ENCODE peak calls at places on chromosomes 4 and X, in four cellular contexts. I is suprapubic skin, P is heart left ventricle, W is Peyer's patch. A is an unnamed sample. For H3K36me3, the result is how much of the 10 kb centered on the place peaks cover.

GRCh38 chr4:150379454-150379853 is 202.5 kb upstream of the MAB21L2 start:
- DNase-seq in P (no peak), I (no peak), W (no peak), A (no peak)

GRCh38 chr4:38743866-38744265 is 38.9 kb downstream of the TLR10 start:
- DNase-seq in I (no peak), W (no peak), P (no peak), A (no peak)

GRCh38 chr4:22573198-22573597 is 57.3 kb upstream of the ADGRA3 start:
- DNase-seq in W (no peak), I (no peak), P (peak), A (no peak)

GRCh38 chr4:71380721-71381120 is 41.9 kb downstream of the SLC4A4 start:
- DNase-seq in P (no peak), I (no peak), W (no peak), A (no peak)

GRCh38 chr4:20687894-20688293 is 12.4 kb upstream of the PACRGL start:
- DNase-seq in W (no peak), P (no peak), I (no peak), A (no peak)

GRCh38 chrX:50067435-50068292 is 133.1 kb downstream of the AKAP4 start:
- DNase-seq in P (no peak), W (peak), I (no peak), A (no peak)

GRCh38 chr4:16790508-16790907 is 107.9 kb downstream of the LDB2 start:
- DNase-seq in P (no peak), W (no peak), I (no peak), A (no peak)

GRCh38 chrX:135737361-135738071 is 24.1 kb downstream of the CT45A1 start:
- DNase-seq in P (no peak), I (no peak), W (no peak), A (no peak)

GRCh38 chr4:39975488-39976089 is 2.1 kb downstream of the PDS5A start:
- DNase-seq in P (no peak), I (no peak), W (no peak), A (no peak)

GRCh38 chrX:129597905-129598304 is 56.9 kb downstream of the APLN start:
- DNase-seq in P (no peak), I (no peak), W (no peak), A (no peak)

GRCh38 chr4:21733894-21734630 is 214.5 kb downstream of the KCNIP4 start:
- DNase-seq in I (no peak), W (no peak), P (no peak), A (no peak)

GRCh38 chrX:10828640-10829039 is 208.3 kb upstream of the MID1 start:
- DNase-seq in W (no peak), P (no peak), I (no peak), A (no peak)

GRCh38 chr4:113635739-113636437 is 125.7 kb downstream of the CAMK2D start:
- DNase-seq in W (no peak), I (no peak), P (no peak), A (no peak)

DNA sequence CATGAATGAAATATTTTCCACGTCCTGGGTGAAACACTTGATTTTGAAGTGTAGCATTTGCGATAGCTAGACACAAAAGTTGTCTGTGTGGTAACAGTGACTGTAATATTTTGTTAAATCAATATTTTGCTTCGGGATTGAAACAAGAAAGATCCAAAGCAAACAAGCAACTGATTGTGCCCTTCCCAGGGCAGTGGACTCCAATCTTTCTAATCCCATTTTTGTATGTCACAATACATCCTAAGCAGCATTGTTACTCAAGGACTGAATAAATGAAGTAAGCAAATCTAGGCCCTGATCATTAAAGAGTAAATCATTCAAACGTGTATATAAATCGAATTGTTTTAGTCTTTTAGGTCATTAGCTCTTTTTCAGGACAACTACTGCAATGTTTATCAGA is 2.8 kb downstream of the ITM2A start:
- DNase-seq in I (no peak), P (no peak), W (no peak), A (no peak)
- H3K36me3 ChIP-seq in I (under half), P (under half), W (under half), A (under half)

GRCh38 chr4:140195806-140196205 is 41.8 kb upstream of the MAML3 start:
- DNase-seq in P (no peak), W (no peak), I (no peak), A (no peak)
- TF ChIP-seq CTCF in P (no peak), W (no peak), I (no peak), A (no peak)

DNA sequence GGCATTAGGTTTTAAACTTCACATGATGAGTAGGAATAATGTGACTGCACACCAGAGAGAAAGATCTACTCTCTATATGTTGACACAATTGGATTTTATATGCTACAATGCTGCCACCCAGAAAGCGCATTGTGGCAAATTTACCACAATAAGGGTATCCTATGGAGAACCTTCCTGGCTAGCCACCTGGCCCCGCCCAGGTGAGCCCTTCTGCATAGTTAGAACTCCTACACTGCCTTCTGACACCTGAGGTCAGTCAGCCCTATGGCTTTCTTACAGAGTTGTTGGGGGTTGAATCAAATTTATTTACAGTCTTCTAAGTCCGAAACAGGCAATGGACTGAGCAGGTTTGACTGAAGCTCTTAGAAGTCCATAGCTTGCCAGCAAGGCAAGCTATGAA is 153.8 kb upstream of the S100G start:
- DNase-seq in I (no peak), P (no peak), W (no peak), A (no peak)
- H3K4me3 ChIP-seq in I (no peak), P (no peak), W (no peak), A (no peak)

DNA sequence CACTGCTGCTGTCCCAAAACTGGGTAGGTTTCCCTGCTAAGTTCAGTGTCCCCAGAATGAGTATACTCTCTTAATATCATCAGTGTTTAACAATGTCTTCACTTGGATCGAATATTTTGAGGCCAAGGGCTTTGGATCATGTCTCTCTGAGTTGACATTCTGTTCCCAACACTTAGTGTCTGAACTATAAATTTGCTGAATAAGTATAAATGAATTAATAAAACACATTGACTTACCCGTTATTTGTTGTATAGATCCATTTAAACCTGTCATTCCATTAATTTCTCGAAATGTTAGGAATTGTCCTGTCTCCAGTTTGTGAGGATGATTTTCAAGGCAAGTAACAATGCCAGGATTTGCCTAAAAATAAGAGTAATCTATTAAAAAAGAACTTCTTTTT is 32.6 kb downstream of the UBA6 start:
- DNase-seq in P (no peak), W (no peak), I (no peak), A (no peak)
- H3K36me3 ChIP-seq in P (half or more), W (half or more), I (half or more), A (under half)

DNA sequence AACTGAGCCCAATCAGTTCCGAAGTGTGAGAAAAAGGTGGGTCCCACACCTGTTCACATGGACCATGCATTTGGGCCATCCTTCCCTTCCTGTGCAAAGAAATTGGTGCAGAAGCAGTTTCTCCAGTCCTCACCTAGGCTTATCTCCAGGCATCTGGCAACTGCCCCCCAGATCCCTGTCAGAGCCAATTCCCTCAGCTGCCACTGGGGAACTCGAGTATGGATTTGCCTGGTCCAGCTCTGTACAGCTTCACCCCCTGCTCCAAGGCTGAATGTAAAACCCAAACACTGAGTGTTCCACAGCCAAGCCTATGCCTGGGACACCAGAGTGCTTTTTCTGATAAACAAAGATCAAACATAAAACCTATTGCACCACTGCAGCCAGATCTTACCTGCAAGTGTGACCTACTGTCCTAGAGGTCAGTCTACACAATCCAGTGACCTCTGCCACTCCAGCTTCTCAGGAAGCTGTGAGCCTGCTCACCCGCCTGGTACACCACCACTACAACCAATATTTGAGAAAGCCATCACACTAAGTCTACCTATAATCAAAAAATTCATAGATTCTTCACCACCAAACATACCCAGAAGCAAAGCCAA is 136.4 kb downstream of the STPG2 start:
- DNase-seq in I (no peak), W (no peak), P (no peak), A (no peak)
- TF ChIP-seq CTCF in I (no peak), W (no peak), P (no peak), A (no peak)

GRCh38 chr4:8202108-8202507 is 3.0 kb downstream of the SH3TC1 start:
- DNase-seq in P (no peak), I (no peak), W (no peak), A (peak)
- H3K4me3 ChIP-seq in P (peak), I (peak), W (peak), A (peak)

GRCh38 chr4:48542888-48543287 is 52.8 kb downstream of the ZAR1 start:
- DNase-seq in P (no peak), I (no peak), W (no peak), A (no peak)

GRCh38 chr4:48538358-48538757 is 48.3 kb downstream of the ZAR1 start:
- DNase-seq in I (no peak), W (no peak), P (no peak), A (no peak)

GRCh38 chr4:48546336-48546735 is 56.3 kb downstream of the ZAR1 start:
- DNase-seq in W (no peak), I (no peak), P (no peak), A (no peak)

GRCh38 chr4:48543796-48544195 is 53.7 kb downstream of the ZAR1 start:
- DNase-seq in W (no peak), P (no peak), I (no peak), A (no peak)
- H3K36me3 ChIP-seq in W (half or more), P (half or more), I (half or more), A (half or more)

A was measured in left lung.